ENCODE peak calls at places on chromosomes 11 and 22, in six cellular contexts. P is CD4-positive, alpha-beta T cell; Y is activated B cell treated with CpG ODN at 0.5 μM for 24 hours; H is lung; U is endodermal cell; F is kidney epithelial cell. B is an unnamed sample.

GRCh38 chr22:19607198-19608113 is 83.2 kb upstream of the CLDN5 start:
- DNase-seq in H (peak), F (no peak), U (no peak), Y (no peak), P (peak), B (no peak)

GRCh38 chr11:120985718-120986569 is 38.0 kb upstream of the TBCEL start:
- DNase-seq in Y (no peak), U (peak), P (peak), F (no peak), H (peak), B (no peak)

GRCh38 chr11:57779275-57779674 is 17.7 kb downstream of the CTNND1 start:
- DNase-seq in U (peak), P (no peak), H (no peak), Y (no peak), F (peak), B (no peak)

GRCh38 chr11:6703247-6704063 is 20.3 kb upstream of the MRPL17 start:
- DNase-seq in F (peak), H (peak), P (no peak), U (peak), Y (no peak), B (peak)

GRCh38 chr11:57269580-57270021 is 32.6 kb upstream of the APLNR start:
- DNase-seq in P (no peak), Y (no peak), F (no peak), U (no peak), H (no peak), B (no peak)

GRCh38 chr11:27166130-27166529 is 125.5 kb downstream of the BBOX1 start:
- DNase-seq in H (no peak), Y (no peak), U (no peak), P (no peak), F (no peak), B (no peak)

GRCh38 chr22:32206774-32207758 is 2.2 kb upstream of the RFPL2 start:
- DNase-seq in F (no peak), H (no peak), U (peak), Y (no peak), P (peak), B (no peak)

GRCh38 chr11:110490886-110491285 is 61.1 kb downstream of the FDX1 start:
- DNase-seq in P (no peak), H (no peak), F (peak), Y (no peak), U (no peak), B (peak)

GRCh38 chr11:131889146-131889577 is 518.7 kb downstream of the NTM start:
- DNase-seq in F (peak), P (no peak), H (no peak), U (peak), Y (no peak), B (no peak)

GRCh38 chr11:16775604-16776283 is 37.3 kb downstream of the C11orf58 start:
- DNase-seq in U (peak), H (no peak), Y (no peak), P (no peak), F (no peak), B (no peak)

GRCh38 chr11:123904932-123905331 is 3.0 kb downstream of the OR8D4 start:
- DNase-seq in P (no peak), Y (no peak), U (peak), H (no peak), F (no peak), B (no peak)

GRCh38 chr11:61587541-61587941 is 6.7 kb upstream of the SYT7 start:
- DNase-seq in U (peak), H (peak), F (no peak), P (peak), Y (no peak), B (no peak)

GRCh38 chr22:23751441-23751996 is 607 bp upstream of the ZNF70 start:
- DNase-seq in P (no peak), Y (no peak), H (no peak), F (no peak), U (peak), B (no peak)

GRCh38 chr11:102664001-102664752 is 39.0 kb upstream of the MMP20 start:
- DNase-seq in Y (no peak), P (no peak), F (no peak), U (peak), H (no peak), B (no peak)

GRCh38 chr11:8566613-8567210 is 27.3 kb downstream of the STK33 start:
- DNase-seq in Y (no peak), U (no peak), H (no peak), P (no peak), F (no peak), B (no peak)

DNA sequence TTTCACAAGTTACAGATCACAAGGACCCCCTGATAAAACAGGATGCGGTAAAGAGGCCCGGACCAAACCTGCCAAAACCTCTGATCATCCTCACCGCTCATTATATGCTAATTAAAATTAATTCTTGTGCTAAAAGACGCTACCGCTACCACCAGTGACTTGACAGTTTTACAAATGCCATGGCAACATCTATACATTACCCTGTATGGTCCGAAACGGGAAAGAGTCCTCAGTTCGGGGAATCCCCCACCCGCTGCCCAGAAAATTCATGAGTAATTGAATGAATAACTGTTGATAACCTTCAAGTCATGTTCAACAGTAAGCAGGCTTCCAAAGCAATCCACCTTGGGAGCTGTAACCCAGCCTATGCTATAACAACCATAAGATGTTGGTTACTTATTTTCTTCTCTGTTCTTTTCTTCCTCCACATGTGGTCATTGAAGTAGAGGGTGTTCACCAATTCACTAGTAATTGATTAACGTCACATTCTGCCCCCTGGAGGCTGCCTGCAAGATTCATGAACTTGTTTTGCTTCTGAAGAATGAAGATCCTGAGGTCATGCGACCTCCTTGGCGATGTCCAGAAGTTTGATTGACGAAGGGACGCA is 20.6 kb downstream of the APOBEC3H start:
- DNase-seq in Y (peak), F (no peak), H (no peak), U (peak), P (peak), B (no peak)
- TF ChIP-seq CTCF in Y (no peak), F (peak), H (peak), U (peak), P (peak), B (peak)

DNA sequence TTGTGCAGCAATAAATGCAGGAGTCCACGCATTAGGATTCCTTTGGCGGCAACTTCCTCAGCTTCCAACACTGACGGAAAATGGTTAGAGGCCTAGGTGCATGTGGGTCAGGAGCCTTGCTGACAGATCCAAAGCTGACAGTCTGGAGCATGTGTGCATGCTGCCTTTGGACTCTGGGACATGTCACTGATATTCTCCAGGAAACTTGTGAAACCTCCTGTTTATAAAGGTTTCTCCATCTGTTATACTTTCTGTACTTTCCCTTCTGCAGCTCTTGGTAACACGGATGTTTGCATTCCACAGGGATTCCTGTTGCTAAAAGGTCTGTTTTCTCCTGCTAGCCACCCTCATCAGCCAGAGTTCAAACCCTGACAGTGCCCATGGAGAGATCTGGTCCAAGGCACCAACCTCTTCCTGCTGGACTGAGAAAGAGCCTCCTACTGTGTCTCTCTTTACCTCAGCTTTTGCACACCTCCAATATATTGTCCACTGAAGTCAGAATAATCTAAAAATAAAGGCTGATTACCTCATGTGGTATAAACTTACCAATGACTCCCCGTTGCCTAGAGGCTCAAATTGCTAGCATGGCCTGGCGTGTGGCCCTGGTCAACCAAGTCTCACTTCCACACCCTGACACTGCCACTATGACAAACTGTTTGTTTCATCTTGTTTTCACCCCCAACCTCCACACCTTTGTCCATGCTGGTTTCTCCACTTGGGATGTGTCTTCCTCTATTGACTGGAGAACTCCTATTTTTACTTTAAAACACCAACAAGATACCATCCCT is 31.1 kb upstream of the LYVE1 start:
- DNase-seq in U (no peak), F (no peak), P (no peak), H (no peak), Y (no peak), B (no peak)
- TF ChIP-seq CTCF in U (no peak), F (no peak), P (no peak), H (no peak), Y (no peak), B (no peak)

GRCh38 chr11:30147293-30147692 is 83.5 kb upstream of the FSHB start:
- DNase-seq in F (no peak), U (no peak), H (no peak), Y (no peak), P (no peak), B (no peak)

GRCh38 chr11:30143098-30143705 is 87.6 kb upstream of the FSHB start:
- DNase-seq in F (no peak), U (peak), H (no peak), Y (no peak), P (no peak), B (no peak)
- TF ChIP-seq CTCF in F (peak), U (peak), H (peak), Y (peak), P (peak), B (peak)

GRCh38 chr11:130000552-130001176 is 2.0 kb downstream of the PRDM10 start:
- DNase-seq in U (no peak), P (no peak), F (no peak), Y (no peak), H (no peak), B (no peak)

GRCh38 chr11:130003717-130004001 is 1.0 kb upstream of the PRDM10 start:
- DNase-seq in U (no peak), F (no peak), P (no peak), H (no peak), Y (no peak), B (no peak)

GRCh38 chr11:130002352-130002845 is at the start of gene PRDM10:
- DNase-seq in P (peak), U (peak), H (peak), F (no peak), Y (peak), B (peak)

GRCh38 chr11:130001491-130002351 is 914 bp downstream of the PRDM10 start:
- DNase-seq in Y (no peak), P (peak), F (no peak), H (peak), U (peak), B (no peak)

DNA sequence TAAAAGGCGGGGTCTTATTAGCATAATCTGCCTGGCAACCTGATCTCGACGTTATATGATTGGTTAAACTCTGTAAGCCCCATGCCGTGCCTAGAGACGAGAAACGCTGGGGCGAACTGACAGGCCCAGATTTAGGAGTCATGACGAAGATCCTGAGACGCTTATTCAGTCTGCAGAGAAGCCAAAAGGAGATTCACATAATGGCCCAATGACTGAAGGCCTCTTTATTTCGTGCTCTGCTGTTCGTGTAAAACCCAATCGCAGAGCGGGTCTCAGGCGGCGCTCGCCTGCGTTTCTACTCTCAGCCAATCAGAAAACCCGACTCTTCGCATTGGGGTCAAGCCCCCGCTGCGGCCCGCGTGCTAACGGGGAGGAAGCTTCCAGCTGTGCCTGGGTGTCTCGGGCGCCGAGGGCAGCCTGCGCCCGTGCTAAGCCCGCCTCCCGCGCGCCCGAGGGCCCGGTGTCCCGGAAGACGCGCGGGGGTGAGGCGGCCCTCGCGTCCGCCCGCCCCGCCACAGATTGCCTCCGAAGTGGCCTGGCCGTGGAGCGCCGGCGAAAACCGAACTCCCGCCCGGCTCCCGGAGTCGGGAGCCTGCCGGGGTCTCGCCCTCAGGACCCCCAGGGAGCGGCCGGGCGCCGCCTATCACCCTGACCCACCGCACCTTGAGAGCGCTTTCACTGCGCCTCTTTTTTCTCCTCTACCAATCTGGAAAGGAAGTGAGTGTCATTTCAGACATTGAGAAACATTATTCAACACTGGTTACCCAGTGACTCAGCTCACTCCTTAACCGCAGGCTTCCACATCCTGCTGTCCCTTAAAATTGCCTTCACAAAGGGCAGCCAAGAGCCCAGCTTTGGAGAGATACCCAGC is 446 bp upstream of the PRDM10 start:
- DNase-seq in P (peak), H (peak), F (peak), U (peak), Y (peak), B (peak)
- TF ChIP-seq CTCF in P (no peak), H (no peak), F (no peak), U (no peak), Y (no peak), B (no peak)

DNA sequence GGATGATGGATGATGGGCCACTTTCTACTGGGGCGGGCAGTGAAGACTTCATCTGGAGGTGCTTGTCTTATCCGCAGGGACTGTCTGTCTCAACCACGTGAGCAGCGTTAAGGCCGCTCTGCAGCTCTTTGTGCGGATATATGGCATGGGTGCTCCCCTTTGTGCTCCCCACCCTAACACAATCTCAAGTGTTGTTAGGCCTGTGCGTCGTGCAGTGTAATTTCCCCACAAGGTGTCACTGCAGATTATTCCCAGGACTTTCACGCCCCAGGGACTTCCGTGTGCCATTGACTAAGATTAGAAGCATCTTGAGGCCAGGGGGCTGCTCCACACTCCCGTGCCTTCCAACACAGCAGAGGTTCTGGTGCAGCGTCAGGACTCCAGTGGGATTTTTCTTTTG is 65.3 kb downstream of the TBC1D22A start:
- DNase-seq in Y (no peak), H (no peak), U (peak), P (no peak), F (no peak), B (no peak)
- TF ChIP-seq CTCF in Y (no peak), H (no peak), U (peak), P (no peak), F (no peak), B (no peak)

GRCh38 chr11:133530501-133530835 is 1.8 kb downstream of the OPCML start:
- DNase-seq in F (no peak), U (peak), P (no peak), H (no peak), Y (no peak), B (no peak)
- TF ChIP-seq CTCF in F (no peak), U (peak), P (no peak), H (no peak), Y (no peak), B (no peak)